ENCODE peak calls at places on chromosome 7, in four cellular contexts. P, L, A and U are unnamed samples. For H3K4me1, the result is how much of the 10 kb centered on the place peaks cover.

GRCh38 chr7:40059057-40059456 is 75.4 kb downstream of the MPLKIP start:
- DNase-seq in P (no peak), L (no peak), A (no peak), U (no peak)

GRCh38 chr7:28138837-28139236 is 41.8 kb downstream of the JAZF1 start:
- DNase-seq in P (no peak), A (no peak), L (peak), U (no peak)

GRCh38 chr7:30556854-30557644 is 37.6 kb upstream of the GARS1 start:
- DNase-seq in L (no peak), P (no peak), A (peak), U (no peak)

GRCh38 chr7:128454808-128455555 is 696 bp upstream of the HILPDA start:
- DNase-seq in A (no peak), L (no peak), P (no peak), U (no peak)

GRCh38 chr7:79598351-79598750 is 144.9 kb upstream of the MAGI2 start:
- DNase-seq in A (no peak), L (no peak), P (no peak), U (no peak)

GRCh38 chr7:114085592-114086490 is 167.0 kb upstream of the PPP1R3A start:
- DNase-seq in P (peak), L (peak), A (peak), U (peak)

GRCh38 chr7:67913604-67914003 is 917.0 kb downstream of the TYW1 start:
- DNase-seq in A (no peak), L (peak), P (no peak), U (no peak)

GRCh38 chr7:39633563-39634550 is 10.5 kb downstream of the RALA start:
- DNase-seq in P (no peak), A (no peak), L (no peak), U (no peak)

GRCh38 chr7:87627634-87627994 is 584 bp upstream of the RUNDC3B start:
- DNase-seq in L (peak), A (no peak), P (peak), U (peak)

GRCh38 chr7:157495594-157495993 is 158.8 kb downstream of the DNAJB6 start:
- DNase-seq in L (no peak), P (no peak), A (no peak), U (peak)

GRCh38 chr7:17849504-17849903 is 90.8 kb downstream of the SNX13 start:
- DNase-seq in P (no peak), L (no peak), A (no peak), U (no peak)

GRCh38 chr7:144487906-144488305 is 84.4 kb upstream of the NOBOX start:
- DNase-seq in P (no peak), L (no peak), A (no peak), U (no peak)

GRCh38 chr7:148847815-148848726 is 36.0 kb downstream of the EZH2 start:
- DNase-seq in L (no peak), A (no peak), P (no peak), U (no peak)

GRCh38 chr7:127504715-127505114 is 80.7 kb downstream of the GCC1 start:
- DNase-seq in A (no peak), P (no peak), L (peak), U (no peak)

GRCh38 chr7:45978010-45978681 is 57.1 kb upstream of the IGFBP3 start:
- DNase-seq in P (no peak), L (peak), A (peak), U (no peak)

GRCh38 chr7:140364819-140365218 is 33.5 kb downstream of the SLC37A3 start:
- DNase-seq in P (no peak), A (no peak), L (no peak), U (no peak)

GRCh38 chr7:16430133-16430532 is 8.8 kb upstream of the CRPPA start:
- DNase-seq in L (no peak), P (no peak), A (no peak), U (no peak)

DNA sequence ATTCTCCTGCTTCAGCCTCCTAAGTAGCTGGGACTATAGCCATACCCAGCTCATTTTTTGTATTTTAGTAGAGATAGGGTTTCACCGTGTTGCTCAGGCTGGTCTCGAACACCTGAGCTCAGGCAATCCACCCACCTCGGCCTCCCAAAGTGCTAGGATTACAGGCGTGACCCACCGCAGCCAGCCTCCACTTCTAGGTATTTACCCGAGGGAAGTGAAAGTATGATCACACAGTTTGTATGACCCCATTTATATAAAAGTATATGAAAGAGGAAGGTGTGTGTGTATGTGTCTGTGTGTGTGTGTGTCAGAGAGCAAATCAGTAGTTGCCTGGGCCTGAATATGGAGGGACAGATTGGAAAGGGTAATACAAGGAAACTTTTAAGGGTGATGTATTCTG is 2.0 kb upstream of the PURB start:
- DNase-seq in P (no peak), A (no peak), L (no peak), U (no peak)
- H3K4me1 ChIP-seq in P (under half), A (under half), L (under half), U (under half)

GRCh38 chr7:5417106-5418071 is 6.2 kb downstream of the TNRC18 start:
- DNase-seq in P (no peak), L (no peak), A (no peak), U (no peak)
- TF ChIP-seq POLR2A in P (no peak), L (no peak), A (no peak), U (no peak)

GRCh38 chr7:101166909-101167644 is 1.7 kb upstream of the VGF start:
- DNase-seq in L (no peak), P (no peak), A (no peak), U (no peak)

GRCh38 chr7:101165958-101166602 is 711 bp upstream of the VGF start:
- DNase-seq in A (no peak), L (no peak), P (no peak), U (peak)

GRCh38 chr7:101165075-101165957 is at the start of gene VGF:
- DNase-seq in A (peak), L (peak), P (peak), U (peak)

GRCh38 chr7:101167645-101168411 is 2.5 kb upstream of the VGF start:
- DNase-seq in A (no peak), L (no peak), P (no peak), U (no peak)

DNA sequence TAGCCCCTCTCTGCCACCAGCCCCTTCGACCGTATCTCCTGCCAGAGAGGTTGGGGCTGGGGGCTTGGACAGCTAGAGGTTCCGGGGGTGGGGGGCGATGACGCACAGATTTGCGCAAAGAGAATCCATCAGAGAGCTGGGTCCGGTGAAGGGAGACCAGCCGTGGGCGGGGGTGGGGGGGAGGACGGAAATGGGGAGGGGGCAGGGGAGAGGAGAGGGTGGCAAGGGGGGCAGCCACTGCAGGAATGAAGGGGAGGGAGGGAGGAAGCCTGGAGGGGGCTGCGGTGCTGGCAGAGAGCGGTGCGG is 1.2 kb upstream of the VGF start:
- DNase-seq in A (no peak), P (no peak), L (no peak), U (no peak)
- H3K4me1 ChIP-seq in A (half or more), P (half or more), L (under half), U (half or more)

GRCh38 chr7:151880688-151881087 is 3.8 kb upstream of the PRKAG2 start:
- DNase-seq in A (no peak), L (no peak), P (no peak), U (peak)

GRCh38 chr7:151875862-151876111 is 1.1 kb downstream of the PRKAG2 start:
- DNase-seq in L (no peak), P (no peak), A (no peak), U (no peak)

GRCh38 chr7:151876112-151876898 is 610 bp downstream of the PRKAG2 start:
- DNase-seq in P (peak), L (peak), A (peak), U (peak)

GRCh38 chr7:151877911-151878835 is 1.3 kb upstream of the PRKAG2 start:
- DNase-seq in L (no peak), P (peak), A (no peak), U (peak)

DNA sequence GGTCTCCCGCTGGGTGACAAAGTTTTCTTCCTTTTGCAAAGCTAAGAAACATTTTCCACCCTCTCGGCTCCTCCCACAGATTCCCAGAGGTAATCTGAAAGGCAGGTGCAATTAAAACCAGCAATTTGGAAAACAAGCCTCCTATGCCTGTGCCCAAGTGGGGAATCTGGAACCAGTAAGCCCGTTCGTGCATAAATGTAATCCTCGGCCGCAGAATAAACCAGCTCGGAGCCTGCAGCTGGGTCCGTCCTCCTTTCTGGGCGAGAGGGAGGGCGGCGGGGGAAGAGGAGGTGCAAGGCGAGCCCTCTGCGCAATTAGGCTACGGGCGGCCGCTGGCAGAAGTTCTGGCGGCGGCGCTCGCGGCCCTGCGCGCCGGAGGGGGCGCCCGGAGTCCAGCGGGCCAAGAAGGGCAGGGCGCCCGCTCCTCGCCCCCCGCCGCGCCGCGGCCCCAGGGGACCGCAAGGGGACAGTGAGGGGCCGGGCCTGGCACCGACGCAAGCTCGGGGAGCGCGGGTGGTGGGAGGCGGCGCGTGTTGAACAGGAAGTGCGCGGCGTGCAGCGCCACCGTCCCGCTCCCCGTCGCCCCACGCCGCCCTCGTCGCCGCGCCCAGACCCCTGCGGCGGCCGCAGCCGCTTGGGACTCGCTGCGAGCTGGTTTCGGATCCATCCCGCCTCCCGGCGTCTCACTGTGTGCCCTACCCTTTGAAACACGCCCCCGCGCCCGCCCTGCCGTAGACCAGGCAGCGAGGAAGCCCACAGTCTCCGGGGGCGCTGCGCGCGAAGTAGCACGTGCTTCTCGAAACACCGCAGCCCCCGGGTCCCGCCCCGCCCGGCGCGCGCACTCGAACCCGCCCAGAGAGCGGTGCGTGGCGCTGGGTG is at the start of gene PRKAG2:
- DNase-seq in L (peak), A (no peak), P (peak), U (peak)
- TF ChIP-seq POLR2A in L (no peak), A (no peak), P (no peak), U (no peak)

GRCh38 chr7:155808551-155809331 is 3.5 kb downstream of the SHH start:
- DNase-seq in P (peak), L (no peak), A (no peak), U (peak)
- H3K4me1 ChIP-seq in P (half or more), L (under half), A (half or more), U (half or more)

GRCh38 chr7:20267482-20267881 is 50.3 kb upstream of the MACC1 start:
- DNase-seq in A (no peak), L (no peak), P (no peak), U (peak)

GRCh38 chr7:20268832-20269231 is 51.6 kb upstream of the MACC1 start:
- DNase-seq in A (no peak), L (no peak), P (no peak), U (no peak)

GRCh38 chr7:20269726-20270125 is 52.5 kb upstream of the MACC1 start:
- DNase-seq in A (no peak), P (no peak), L (no peak), U (no peak)

GRCh38 chr7:20270371-20270770 is 53.2 kb upstream of the MACC1 start:
- DNase-seq in A (no peak), L (no peak), P (no peak), U (no peak)

GRCh38 chr7:20270867-20271266 is 53.7 kb upstream of the MACC1 start:
- DNase-seq in P (no peak), L (no peak), A (no peak), U (no peak)
- TF ChIP-seq POLR2A in P (no peak), L (no peak), A (no peak), U (no peak)